ENCODE peak calls at places on chromosomes 12 and 14, in seven cellular contexts. One of them, this sample, is unnamed.

GRCh38 chr14:22386924-22387775 is 201.9 kb downstream of the DAD1 start:
- DNase-seq in IMR-90: peak
- DNase-seq in fibroblast of the aortic adventitia: peak
- DNase-seq in lower leg skin: peak
- DNase-seq in GM06990: no peak
- DNase-seq in foreskin fibroblast: peak
- DNase-seq in breast epithelium: peak
- DNase-seq in this sample: peak

GRCh38 chr12:129901256-129901655 is 2.6 kb downstream of the TMEM132D start:
- DNase-seq in IMR-90: no peak
- DNase-seq in fibroblast of the aortic adventitia: no peak
- DNase-seq in lower leg skin: no peak
- DNase-seq in GM06990: no peak
- DNase-seq in foreskin fibroblast: no peak
- DNase-seq in breast epithelium: no peak
- DNase-seq in this sample: no peak

GRCh38 chr12:39235990-39236767 is 206.7 kb downstream of the KIF21A start:
- DNase-seq in IMR-90: no peak
- DNase-seq in fibroblast of the aortic adventitia: no peak
- DNase-seq in lower leg skin: no peak
- DNase-seq in GM06990: no peak
- DNase-seq in foreskin fibroblast: no peak
- DNase-seq in breast epithelium: no peak
- DNase-seq in this sample: no peak

GRCh38 chr12:6062427-6063378 is 61.8 kb downstream of the VWF start:
- DNase-seq in IMR-90: peak
- DNase-seq in fibroblast of the aortic adventitia: peak
- DNase-seq in lower leg skin: no peak
- DNase-seq in GM06990: no peak
- DNase-seq in foreskin fibroblast: peak
- DNase-seq in breast epithelium: no peak
- DNase-seq in this sample: no peak

GRCh38 chr12:31591308-31591901 is 469 bp upstream of the DENND5B start:
- DNase-seq in IMR-90: no peak
- DNase-seq in fibroblast of the aortic adventitia: peak
- DNase-seq in lower leg skin: no peak
- DNase-seq in GM06990: no peak
- DNase-seq in foreskin fibroblast: peak
- DNase-seq in breast epithelium: no peak
- DNase-seq in this sample: no peak

GRCh38 chr12:94143444-94143843 is 4.9 kb upstream of the PLXNC1 start:
- DNase-seq in IMR-90: no peak
- DNase-seq in fibroblast of the aortic adventitia: no peak
- DNase-seq in lower leg skin: no peak
- DNase-seq in GM06990: no peak
- DNase-seq in foreskin fibroblast: no peak
- DNase-seq in breast epithelium: no peak
- DNase-seq in this sample: no peak

GRCh38 chr14:56666716-56667115 is 87.1 kb downstream of the TMEM260 start:
- DNase-seq in IMR-90: peak
- DNase-seq in fibroblast of the aortic adventitia: peak
- DNase-seq in lower leg skin: no peak
- DNase-seq in GM06990: no peak
- DNase-seq in foreskin fibroblast: peak
- DNase-seq in breast epithelium: no peak
- DNase-seq in this sample: peak

GRCh38 chr14:72916174-72916573 is 10.1 kb upstream of the DCAF4 start:
- DNase-seq in IMR-90: peak
- DNase-seq in fibroblast of the aortic adventitia: no peak
- DNase-seq in lower leg skin: no peak
- DNase-seq in GM06990: no peak
- DNase-seq in foreskin fibroblast: no peak
- DNase-seq in breast epithelium: no peak
- DNase-seq in this sample: no peak

GRCh38 chr14:106185837-106186233 is 659.5 kb downstream of the TMEM121 start:
- DNase-seq in IMR-90: no peak
- DNase-seq in fibroblast of the aortic adventitia: no peak
- DNase-seq in lower leg skin: no peak
- DNase-seq in GM06990: no peak
- DNase-seq in foreskin fibroblast: no peak
- DNase-seq in breast epithelium: no peak
- DNase-seq in this sample: no peak

GRCh38 chr14:100654814-100655795 is 67.9 kb upstream of the BEGAIN start:
- DNase-seq in IMR-90: no peak
- DNase-seq in fibroblast of the aortic adventitia: no peak
- DNase-seq in lower leg skin: no peak
- DNase-seq in GM06990: peak
- DNase-seq in foreskin fibroblast: no peak
- DNase-seq in breast epithelium: no peak
- DNase-seq in this sample: no peak

GRCh38 chr12:21823581-21823980 is 49.1 kb upstream of the KCNJ8 start:
- DNase-seq in IMR-90: no peak
- DNase-seq in fibroblast of the aortic adventitia: peak
- DNase-seq in lower leg skin: peak
- DNase-seq in GM06990: no peak
- DNase-seq in foreskin fibroblast: no peak
- DNase-seq in breast epithelium: no peak
- DNase-seq in this sample: no peak

GRCh38 chr14:20610002-20610765 is 19.0 kb upstream of the RNASE12 start:
- DNase-seq in IMR-90: peak
- DNase-seq in fibroblast of the aortic adventitia: peak
- DNase-seq in lower leg skin: peak
- DNase-seq in GM06990: peak
- DNase-seq in foreskin fibroblast: peak
- DNase-seq in breast epithelium: peak
- DNase-seq in this sample: peak

GRCh38 chr12:27261866-27262265 is 17.8 kb downstream of the STK38L start:
- DNase-seq in IMR-90: peak
- DNase-seq in fibroblast of the aortic adventitia: no peak
- DNase-seq in lower leg skin: no peak
- DNase-seq in GM06990: no peak
- DNase-seq in foreskin fibroblast: no peak
- DNase-seq in breast epithelium: no peak
- DNase-seq in this sample: no peak

GRCh38 chr12:27257104-27257848 is 13.2 kb downstream of the STK38L start:
- DNase-seq in IMR-90: peak
- DNase-seq in fibroblast of the aortic adventitia: no peak
- DNase-seq in lower leg skin: no peak
- DNase-seq in GM06990: no peak
- DNase-seq in foreskin fibroblast: no peak
- DNase-seq in breast epithelium: no peak
- DNase-seq in this sample: no peak

DNA sequence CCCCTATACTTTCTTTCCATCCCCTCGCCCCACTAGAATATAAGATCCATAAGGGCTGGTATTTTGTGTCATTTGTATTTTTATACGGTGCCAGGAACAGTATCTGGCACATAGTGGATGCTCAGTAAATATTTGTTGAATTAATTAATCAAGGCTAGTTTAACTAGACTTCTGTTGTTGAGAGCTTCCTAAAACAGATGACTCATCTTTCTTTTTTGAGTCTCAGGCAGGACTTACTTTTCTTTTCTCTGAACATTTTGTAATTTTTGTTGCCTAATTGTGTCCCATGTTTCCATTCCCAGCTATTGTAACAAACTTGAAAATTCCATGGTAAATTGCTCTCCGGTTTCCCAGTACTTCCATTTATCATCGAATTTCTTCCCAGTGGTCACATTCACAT is 16.7 kb downstream of the STK38L start:
- DNase-seq in IMR-90: peak
- DNase-seq in fibroblast of the aortic adventitia: peak
- DNase-seq in lower leg skin: no peak
- DNase-seq in GM06990: no peak
- DNase-seq in foreskin fibroblast: no peak
- DNase-seq in breast epithelium: no peak
- DNase-seq in this sample: no peak
- H3K4me3 ChIP-seq in IMR-90: no peak
- H3K4me3 ChIP-seq in fibroblast of the aortic adventitia: no peak
- H3K4me3 ChIP-seq in lower leg skin: no peak
- H3K4me3 ChIP-seq in GM06990: no peak
- H3K4me3 ChIP-seq in foreskin fibroblast: no peak
- H3K4me3 ChIP-seq in breast epithelium: no peak
- H3K4me3 ChIP-seq in this sample: no peak

GRCh38 chr14:104370256-104370870 is 209.2 kb upstream of the C14orf180 start:
- DNase-seq in IMR-90: no peak
- DNase-seq in fibroblast of the aortic adventitia: no peak
- DNase-seq in lower leg skin: no peak
- DNase-seq in GM06990: no peak
- DNase-seq in foreskin fibroblast: no peak
- DNase-seq in breast epithelium: no peak
- DNase-seq in this sample: no peak
- TF ChIP-seq CTCF in IMR-90: no peak
- TF ChIP-seq CTCF in fibroblast of the aortic adventitia: no peak
- TF ChIP-seq CTCF in lower leg skin: no peak
- TF ChIP-seq CTCF in GM06990: peak
- TF ChIP-seq CTCF in foreskin fibroblast: no peak
- TF ChIP-seq CTCF in breast epithelium: no peak
- TF ChIP-seq CTCF in this sample: no peak

DNA sequence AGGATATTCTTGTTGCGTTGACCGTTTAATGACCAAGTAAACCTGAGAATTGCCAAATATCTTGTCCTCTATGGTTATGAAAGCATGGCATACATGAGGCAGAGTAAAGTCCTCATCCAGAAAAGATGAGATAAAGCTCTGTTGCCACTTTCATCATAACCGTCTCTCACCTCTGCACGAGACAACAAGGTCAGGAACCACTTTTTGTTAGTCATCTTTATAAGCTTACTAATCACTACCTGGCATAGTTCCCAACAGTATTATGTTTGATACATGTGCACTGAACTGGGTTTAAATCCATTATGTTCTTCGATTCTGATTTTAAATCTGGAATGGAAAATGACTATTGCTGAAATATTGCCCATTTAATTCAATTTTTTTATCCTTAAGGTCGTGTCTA is 31.2 kb downstream of the PTPRB start:
- DNase-seq in IMR-90: peak
- DNase-seq in fibroblast of the aortic adventitia: peak
- DNase-seq in lower leg skin: no peak
- DNase-seq in GM06990: no peak
- DNase-seq in foreskin fibroblast: peak
- DNase-seq in breast epithelium: no peak
- DNase-seq in this sample: no peak
- H3K4me3 ChIP-seq in IMR-90: no peak
- H3K4me3 ChIP-seq in fibroblast of the aortic adventitia: no peak
- H3K4me3 ChIP-seq in lower leg skin: no peak
- H3K4me3 ChIP-seq in GM06990: no peak
- H3K4me3 ChIP-seq in foreskin fibroblast: no peak
- H3K4me3 ChIP-seq in breast epithelium: no peak
- H3K4me3 ChIP-seq in this sample: no peak

GRCh38 chr14:74698894-74699293 is 14.0 kb downstream of the AREL1 start:
- DNase-seq in IMR-90: no peak
- DNase-seq in fibroblast of the aortic adventitia: no peak
- DNase-seq in lower leg skin: no peak
- DNase-seq in GM06990: no peak
- DNase-seq in foreskin fibroblast: no peak
- DNase-seq in breast epithelium: no peak
- DNase-seq in this sample: no peak

GRCh38 chr14:74697976-74698375 is 14.9 kb downstream of the AREL1 start:
- DNase-seq in IMR-90: no peak
- DNase-seq in fibroblast of the aortic adventitia: no peak
- DNase-seq in lower leg skin: no peak
- DNase-seq in GM06990: no peak
- DNase-seq in foreskin fibroblast: no peak
- DNase-seq in breast epithelium: no peak
- DNase-seq in this sample: no peak

GRCh38 chr14:74695406-74695805 is 17.5 kb downstream of the AREL1 start:
- DNase-seq in IMR-90: no peak
- DNase-seq in fibroblast of the aortic adventitia: no peak
- DNase-seq in lower leg skin: no peak
- DNase-seq in GM06990: no peak
- DNase-seq in foreskin fibroblast: no peak
- DNase-seq in breast epithelium: no peak
- DNase-seq in this sample: no peak

GRCh38 chr14:74697543-74697942 is 15.3 kb downstream of the AREL1 start:
- DNase-seq in IMR-90: peak
- DNase-seq in fibroblast of the aortic adventitia: peak
- DNase-seq in lower leg skin: no peak
- DNase-seq in GM06990: no peak
- DNase-seq in foreskin fibroblast: peak
- DNase-seq in breast epithelium: no peak
- DNase-seq in this sample: no peak

GRCh38 chr14:74698471-74698870 is 14.4 kb downstream of the AREL1 start:
- DNase-seq in IMR-90: no peak
- DNase-seq in fibroblast of the aortic adventitia: no peak
- DNase-seq in lower leg skin: no peak
- DNase-seq in GM06990: no peak
- DNase-seq in foreskin fibroblast: no peak
- DNase-seq in breast epithelium: no peak
- DNase-seq in this sample: no peak
- TF ChIP-seq CTCF in IMR-90: no peak
- TF ChIP-seq CTCF in fibroblast of the aortic adventitia: no peak
- TF ChIP-seq CTCF in lower leg skin: no peak
- TF ChIP-seq CTCF in GM06990: no peak
- TF ChIP-seq CTCF in foreskin fibroblast: no peak
- TF ChIP-seq CTCF in breast epithelium: no peak
- TF ChIP-seq CTCF in this sample: no peak

DNA sequence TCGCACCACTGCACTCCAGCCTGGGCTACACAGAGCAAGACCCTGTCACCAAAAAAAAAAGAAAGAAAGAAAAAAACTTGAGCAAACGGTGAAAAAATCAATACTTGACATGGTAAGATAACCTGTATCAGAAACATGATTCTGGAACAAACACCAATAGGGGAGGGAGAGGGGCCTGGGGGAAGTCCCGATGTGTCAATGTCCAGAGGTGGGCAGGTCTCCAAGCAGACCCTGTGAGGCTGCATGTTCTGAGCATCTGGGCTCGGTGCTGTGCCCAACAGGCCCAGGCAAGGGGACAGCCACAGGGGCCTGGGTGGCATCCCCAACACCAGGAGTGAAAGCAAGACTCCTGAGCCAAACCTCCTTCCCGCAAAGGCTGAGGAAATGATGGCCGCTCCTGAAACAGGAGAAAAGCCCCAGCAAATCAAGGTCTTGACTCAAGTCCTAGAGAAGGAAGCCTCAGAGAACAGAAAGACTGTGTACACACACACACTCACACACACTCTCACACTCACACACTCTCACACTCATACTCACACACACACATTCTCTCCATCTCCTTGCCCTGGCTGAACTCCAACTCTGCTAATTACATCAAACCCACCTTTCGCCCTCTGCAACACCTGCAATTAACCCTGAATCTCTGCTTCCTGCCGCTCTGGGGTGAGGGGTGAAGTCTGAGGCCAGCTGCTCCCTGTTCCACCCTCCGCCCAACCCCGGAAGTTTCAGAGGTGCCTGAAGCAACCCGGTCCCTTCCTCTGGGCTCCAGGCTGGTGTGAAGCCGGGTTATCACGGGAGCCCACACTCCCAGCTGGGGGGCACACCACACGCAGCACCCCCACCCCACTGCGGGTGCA is 20.4 kb downstream of the CCDC88C start:
- DNase-seq in IMR-90: no peak
- DNase-seq in fibroblast of the aortic adventitia: no peak
- DNase-seq in lower leg skin: no peak
- DNase-seq in GM06990: peak
- DNase-seq in foreskin fibroblast: no peak
- DNase-seq in breast epithelium: no peak
- DNase-seq in this sample: no peak
- H3K4me3 ChIP-seq in IMR-90: no peak
- H3K4me3 ChIP-seq in fibroblast of the aortic adventitia: no peak
- H3K4me3 ChIP-seq in lower leg skin: no peak
- H3K4me3 ChIP-seq in GM06990: peak
- H3K4me3 ChIP-seq in foreskin fibroblast: no peak
- H3K4me3 ChIP-seq in breast epithelium: no peak
- H3K4me3 ChIP-seq in this sample: no peak

This sample was measured in HFF-Myc.